ENCODE peak calls at places on chromosomes 2 and 18, in five cellular contexts. X is H9, N is neuronal stem cell, O is IMR-90, K is H1. D is an unnamed sample.

GRCh38 chr2:128603411-128603924 is 284.8 kb upstream of the HS6ST1 start:
- DNase-seq in N (no peak), O (no peak), K (no peak), X (peak), D (no peak)

GRCh38 chr2:63977904-63978303 is 41.3 kb downstream of the VPS54 start:
- DNase-seq in O (no peak), X (no peak), N (no peak), K (no peak), D (no peak)

GRCh38 chr18:51030537-51031258 is 685 bp downstream of the SMAD4 start:
- DNase-seq in O (peak), X (peak), N (peak), K (peak), D (peak)

GRCh38 chr2:42792087-42792582 is 248 bp downstream of the HAAO start:
- DNase-seq in N (no peak), O (no peak), K (no peak), X (no peak), D (no peak)

GRCh38 chr2:170715062-170715931 is at the start of gene SP5:
- DNase-seq in O (peak), K (peak), X (peak), N (peak), D (peak)

GRCh38 chr2:38301340-38301968 is 75.6 kb downstream of the ATL2 start:
- DNase-seq in K (no peak), X (peak), O (no peak), N (no peak), D (no peak)

GRCh38 chr2:138504546-138505239 is 3.1 kb downstream of the SPOPL start:
- DNase-seq in X (no peak), O (no peak), K (no peak), N (no peak), D (no peak)

GRCh38 chr2:57333221-57333620 is 713.4 kb upstream of the VRK2 start:
- DNase-seq in X (no peak), N (no peak), O (no peak), K (no peak), D (peak)

GRCh38 chr18:13376841-13377351 is 158.3 kb downstream of the LDLRAD4 start:
- DNase-seq in K (no peak), X (no peak), N (no peak), O (no peak), D (no peak)

GRCh38 chr2:115214050-115214449 is 771.6 kb downstream of the DPP10 start:
- DNase-seq in O (no peak), N (no peak), K (no peak), X (peak), D (no peak)

GRCh38 chr2:25740810-25741381 is 67.5 kb upstream of the DTNB start:
- DNase-seq in K (no peak), O (no peak), N (peak), X (no peak), D (no peak)

GRCh38 chr18:32289480-32290075 is 99.7 kb downstream of the MEP1B start:
- DNase-seq in X (peak), K (peak), N (peak), O (peak), D (peak)

GRCh38 chr2:223560704-223561435 is 41.3 kb downstream of the SCG2 start:
- DNase-seq in N (no peak), K (no peak), O (peak), X (no peak), D (peak)

GRCh38 chr2:31333527-31334183 is 80.9 kb downstream of the XDH start:
- DNase-seq in K (peak), X (peak), N (peak), O (peak), D (peak)

GRCh38 chr2:26846334-26846863 is 1.5 kb upstream of the DPYSL5 start:
- DNase-seq in K (peak), O (peak), N (peak), X (peak), D (peak)

GRCh38 chr2:92073815-92074548 is 2797.2 kb upstream of the TEKT4 start:
- DNase-seq in K (no peak), X (peak), O (no peak), N (no peak), D (no peak)

GRCh38 chr2:109216332-109216731 is 87.3 kb downstream of the SH3RF3 start:
- DNase-seq in N (no peak), K (no peak), X (no peak), O (no peak), D (no peak)

GRCh38 chr2:224217962-224218347 is 178.9 kb upstream of the SERPINE2 start:
- DNase-seq in O (peak), X (no peak), K (no peak), N (no peak), D (no peak)

GRCh38 chr2:63654959-63655358 is 66.2 kb downstream of the MDH1 start:
- DNase-seq in X (no peak), O (no peak), N (no peak), K (no peak), D (no peak)

GRCh38 chr2:238059505-238059904 is 1.3 kb upstream of the SCLY start:
- DNase-seq in O (no peak), N (no peak), K (no peak), X (no peak), D (no peak)

GRCh38 chr2:63698825-63699548 is 110.2 kb downstream of the MDH1 start:
- DNase-seq in K (peak), O (peak), X (peak), N (peak), D (peak)

GRCh38 chr2:8456149-8457091 is 225.4 kb upstream of the ID2 start:
- DNase-seq in K (no peak), N (no peak), X (no peak), O (no peak), D (no peak)

GRCh38 chr18:5894215-5894612 is 1.1 kb downstream of the TMEM200C start:
- DNase-seq in N (peak), K (no peak), X (no peak), O (peak), D (no peak)

GRCh38 chr18:5894613-5895299 is 566 bp downstream of the TMEM200C start:
- DNase-seq in N (peak), O (peak), K (peak), X (peak), D (no peak)

GRCh38 chr18:5895886-5896740 is 791 bp upstream of the TMEM200C start:
- DNase-seq in O (peak), X (peak), N (peak), K (peak), D (peak)

GRCh38 chr18:5892772-5893431 is 2.4 kb downstream of the TMEM200C start:
- DNase-seq in O (peak), K (no peak), N (no peak), X (no peak), D (no peak)

GRCh38 chr18:5895300-5895885 is at the start of gene TMEM200C:
- DNase-seq in N (peak), O (peak), K (peak), X (no peak), D (peak)
- H2BK15ac ChIP-seq in N (peak), O (peak), K (peak), X (no peak), D (no peak)

GRCh38 chr2:189199797-189200196 is 20.2 kb upstream of the COL5A2 start:
- DNase-seq in N (no peak), K (no peak), O (no peak), X (no peak), D (no peak)
- H4K8ac ChIP-seq in N (no peak), K (no peak), O (no peak), X (no peak), D (no peak)

DNA sequence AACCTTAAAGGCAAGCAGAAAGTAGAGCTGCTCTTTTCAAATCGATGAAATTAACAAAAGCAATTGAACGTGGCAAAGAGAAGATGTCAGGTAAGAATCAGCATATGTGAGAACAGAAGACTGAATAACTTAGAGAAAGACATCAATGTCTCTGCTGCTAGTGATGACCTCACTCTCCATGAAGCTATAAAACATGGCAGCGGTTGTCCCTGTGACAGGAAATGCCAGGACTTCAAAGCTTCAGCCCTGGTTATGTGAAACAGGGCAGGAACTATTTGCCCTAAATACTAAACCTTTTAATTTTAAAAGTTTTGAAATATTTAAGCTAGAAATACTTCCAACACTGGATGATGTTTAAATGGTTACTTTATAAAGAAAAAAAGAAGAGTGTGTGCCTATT is 383.7 kb downstream of the XIRP2 start:
- DNase-seq in X (no peak), K (no peak), N (no peak), O (no peak), D (peak)
- H2BK15ac ChIP-seq in X (no peak), K (no peak), N (no peak), O (no peak), D (no peak)

GRCh38 chr2:162520959-162521358 is 177.0 kb downstream of the GCA start:
- DNase-seq in K (no peak), X (no peak), O (no peak), N (no peak), D (no peak)
- H4K8ac ChIP-seq in K (no peak), X (no peak), O (no peak), N (no peak), D (no peak)

GRCh38 chr18:54480616-54481015 is 110.4 kb upstream of the DYNAP start:
- DNase-seq in X (peak), N (peak), O (no peak), K (no peak), D (no peak)
- H2BK15ac ChIP-seq in X (no peak), N (no peak), O (no peak), K (no peak), D (no peak)

GRCh38 chr2:218855305-218856167 is 4.1 kb upstream of the WNT6 start:
- DNase-seq in N (no peak), X (no peak), O (no peak), K (no peak), D (no peak)
- H4K8ac ChIP-seq in N (no peak), X (no peak), O (no peak), K (peak), D (no peak)

DNA sequence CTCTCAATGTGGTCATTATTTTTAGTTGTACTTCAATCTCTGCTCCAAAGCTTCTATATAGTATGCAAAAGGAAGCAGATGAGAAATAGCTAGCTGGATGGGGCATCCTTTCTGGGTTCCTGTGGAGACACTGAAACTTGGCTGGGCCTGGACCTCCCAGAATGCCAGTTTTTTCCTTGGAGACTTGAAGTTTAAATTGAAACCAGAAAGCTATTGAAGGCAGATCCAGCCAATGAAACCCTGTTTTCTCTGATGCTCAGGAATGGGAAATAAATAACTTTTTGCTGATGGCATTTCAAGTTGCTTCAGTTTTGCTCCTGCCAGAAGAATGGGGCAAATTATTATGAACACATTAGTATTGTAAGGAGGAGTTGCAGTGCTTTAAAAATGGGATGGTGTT is 2.9 kb downstream of the SETBP1 start:
- DNase-seq in O (no peak), X (no peak), K (no peak), N (no peak), D (no peak)
- H2BK15ac ChIP-seq in O (no peak), X (no peak), K (no peak), N (no peak), D (no peak)

D was measured in mesenchymal stem cell.